ENCODE peak calls at places on chromosome 5, in eight cellular contexts. K is sigmoid colon, R is heart left ventricle, Y is transverse colon, I is breast epithelium, N is NB4, F is adrenal gland, E is right lobe of liver. A is an unnamed sample.

GRCh38 chr5:172910828-172911627 is 48.2 kb upstream of the RPL26L1 start:
- DNase-seq in K (peak), R (peak), Y (peak), I (no peak), N (peak), F (peak), E (peak), A (no peak)

GRCh38 chr5:51389326-51389581 is 6.0 kb downstream of the ISL1 start:
- DNase-seq in K (no peak), R (no peak), Y (no peak), I (no peak), N (no peak), F (no peak), E (no peak), A (no peak)

GRCh38 chr5:146906803-146907202 is 28.2 kb upstream of the PPP2R2B start:
- DNase-seq in K (no peak), R (no peak), Y (no peak), I (no peak), N (peak), F (peak), E (no peak), A (peak)

GRCh38 chr5:139925650-139926640 is 117.2 kb downstream of the NRG2 start:
- DNase-seq in K (no peak), R (no peak), Y (no peak), I (no peak), N (no peak), F (no peak), E (no peak), A (no peak)

GRCh38 chr5:42614509-42614908 is 142.1 kb upstream of the CCDC152 start:
- DNase-seq in K (no peak), R (no peak), Y (no peak), I (no peak), N (no peak), F (no peak), E (no peak), A (no peak)

GRCh38 chr5:143694357-143694756 is 117.6 kb upstream of the HMHB1 start:
- DNase-seq in K (no peak), R (no peak), Y (no peak), I (no peak), N (no peak), F (no peak), E (no peak), A (no peak)

GRCh38 chr5:126054593-126055347 is 368.4 kb upstream of the GRAMD2B start:
- DNase-seq in K (no peak), R (no peak), Y (no peak), I (no peak), N (no peak), F (no peak), E (no peak), A (no peak)

GRCh38 chr5:10987291-10987806 is 226.3 kb upstream of the DAP start:
- DNase-seq in K (no peak), R (no peak), Y (no peak), I (no peak), N (no peak), F (no peak), E (no peak), A (no peak)

GRCh38 chr5:39211773-39212172 is 7.6 kb downstream of the FYB1 start:
- DNase-seq in K (no peak), R (no peak), Y (no peak), I (no peak), N (no peak), F (no peak), E (no peak), A (no peak)

GRCh38 chr5:132376694-132377641 is 7.5 kb downstream of the SLC22A5 start:
- DNase-seq in K (no peak), R (no peak), Y (no peak), I (no peak), N (no peak), F (no peak), E (no peak), A (no peak)

GRCh38 chr5:132380047-132380446 is 10.5 kb downstream of the SLC22A5 start:
- DNase-seq in K (no peak), R (no peak), Y (no peak), I (no peak), N (no peak), F (no peak), E (no peak), A (no peak)

GRCh38 chr5:132377738-132378137 is 8.2 kb downstream of the SLC22A5 start:
- DNase-seq in K (no peak), R (no peak), Y (no peak), I (no peak), N (no peak), F (no peak), E (no peak), A (no peak)

GRCh38 chr5:132380741-132381140 is 11.2 kb downstream of the SLC22A5 start:
- DNase-seq in K (no peak), R (no peak), Y (no peak), I (no peak), N (no peak), F (no peak), E (no peak), A (no peak)

GRCh38 chr5:132378580-132378979 is 9.1 kb downstream of the SLC22A5 start:
- DNase-seq in K (no peak), R (no peak), Y (no peak), I (no peak), N (peak), F (no peak), E (no peak), A (no peak)
- TF ChIP-seq POLR2A in K (no peak), R (no peak), Y (no peak), I (no peak), N (no peak), F (no peak), E (no peak), A (no peak)

GRCh38 chr5:168291281-168291960 is at the start of gene WWC1:
- DNase-seq in K (no peak), R (no peak), Y (peak), I (peak), N (no peak), F (no peak), E (peak), A (peak)
- TF ChIP-seq POLR2A in K (no peak), R (no peak), Y (peak), I (no peak), N (no peak), F (no peak), E (peak), A (no peak)

GRCh38 chr5:119333421-119333851 is 22.4 kb upstream of the TNFAIP8 start:
- DNase-seq in K (no peak), R (no peak), Y (no peak), I (no peak), N (no peak), F (no peak), E (no peak), A (no peak)

GRCh38 chr5:119336262-119336661 is 19.6 kb upstream of the TNFAIP8 start:
- DNase-seq in K (no peak), R (no peak), Y (no peak), I (no peak), N (no peak), F (no peak), E (no peak), A (no peak)

GRCh38 chr5:119332978-119333401 is 22.8 kb upstream of the TNFAIP8 start:
- DNase-seq in K (no peak), R (no peak), Y (no peak), I (no peak), N (no peak), F (no peak), E (no peak), A (no peak)

GRCh38 chr5:119336846-119337564 is 18.8 kb upstream of the TNFAIP8 start:
- DNase-seq in K (no peak), R (no peak), Y (no peak), I (no peak), N (peak), F (no peak), E (no peak), A (no peak)

DNA sequence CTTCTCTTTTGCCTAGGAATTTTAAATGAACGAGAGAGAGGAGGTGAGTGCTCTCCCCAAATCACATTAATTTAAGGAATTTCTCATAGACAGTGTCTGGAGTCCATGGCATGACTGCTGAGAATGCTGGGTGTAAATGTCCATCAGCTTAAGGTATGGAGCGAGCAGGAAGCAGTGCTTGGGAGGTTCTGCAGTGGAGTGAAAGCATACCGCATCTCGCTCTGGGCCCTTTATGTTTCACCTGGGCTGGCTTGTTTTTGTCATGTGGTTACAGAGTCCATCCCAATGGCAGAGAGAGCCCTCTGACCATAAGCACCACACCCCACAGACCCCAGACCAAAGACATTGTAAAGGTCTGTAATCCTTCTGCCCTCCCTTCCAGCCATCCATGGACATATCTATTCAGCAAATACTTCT is 20.6 kb upstream of the TNFAIP8 start:
- DNase-seq in K (no peak), R (no peak), Y (no peak), I (no peak), N (no peak), F (no peak), E (no peak), A (no peak)
- TF ChIP-seq POLR2A in K (no peak), R (no peak), Y (no peak), I (no peak), N (no peak), F (no peak), E (no peak), A (no peak)

DNA sequence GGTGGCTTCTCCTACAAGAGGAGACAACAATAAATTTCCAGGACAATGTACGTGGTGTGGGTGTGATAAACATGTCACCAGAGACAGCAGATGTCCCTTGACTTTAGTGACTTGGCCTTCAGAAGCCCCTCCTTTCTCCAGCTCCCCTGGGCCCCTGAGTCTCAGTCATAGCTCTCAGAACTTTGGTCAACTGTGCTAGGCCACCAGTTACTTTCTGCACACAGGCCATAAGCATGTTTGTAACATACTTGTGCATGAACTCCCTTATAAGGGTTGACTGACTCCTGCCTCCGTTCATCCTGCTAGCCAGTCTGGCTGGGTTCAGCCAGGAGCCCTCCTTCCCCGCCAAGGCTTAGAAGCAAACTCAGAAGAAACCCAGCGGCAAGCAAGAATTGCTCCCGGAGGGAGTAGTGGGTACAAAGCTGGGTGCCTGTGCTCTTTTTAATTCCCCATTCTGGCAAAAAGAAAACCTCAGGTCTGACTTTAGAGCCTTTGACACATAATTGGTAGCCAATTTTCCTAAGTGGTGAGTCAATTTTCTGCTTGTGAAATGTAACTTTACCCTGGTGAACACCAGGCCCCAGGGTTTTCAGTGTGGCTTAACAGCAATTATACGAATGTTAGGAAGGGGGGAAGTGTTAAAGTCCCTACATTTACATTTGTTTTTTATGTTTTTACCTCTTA is 49.2 kb downstream of the EBF1 start:
- DNase-seq in K (no peak), R (peak), Y (no peak), I (no peak), N (peak), F (no peak), E (no peak), A (no peak)
- TF ChIP-seq POLR2A in K (no peak), R (no peak), Y (no peak), I (no peak), N (no peak), F (no peak), E (no peak), A (no peak)

DNA sequence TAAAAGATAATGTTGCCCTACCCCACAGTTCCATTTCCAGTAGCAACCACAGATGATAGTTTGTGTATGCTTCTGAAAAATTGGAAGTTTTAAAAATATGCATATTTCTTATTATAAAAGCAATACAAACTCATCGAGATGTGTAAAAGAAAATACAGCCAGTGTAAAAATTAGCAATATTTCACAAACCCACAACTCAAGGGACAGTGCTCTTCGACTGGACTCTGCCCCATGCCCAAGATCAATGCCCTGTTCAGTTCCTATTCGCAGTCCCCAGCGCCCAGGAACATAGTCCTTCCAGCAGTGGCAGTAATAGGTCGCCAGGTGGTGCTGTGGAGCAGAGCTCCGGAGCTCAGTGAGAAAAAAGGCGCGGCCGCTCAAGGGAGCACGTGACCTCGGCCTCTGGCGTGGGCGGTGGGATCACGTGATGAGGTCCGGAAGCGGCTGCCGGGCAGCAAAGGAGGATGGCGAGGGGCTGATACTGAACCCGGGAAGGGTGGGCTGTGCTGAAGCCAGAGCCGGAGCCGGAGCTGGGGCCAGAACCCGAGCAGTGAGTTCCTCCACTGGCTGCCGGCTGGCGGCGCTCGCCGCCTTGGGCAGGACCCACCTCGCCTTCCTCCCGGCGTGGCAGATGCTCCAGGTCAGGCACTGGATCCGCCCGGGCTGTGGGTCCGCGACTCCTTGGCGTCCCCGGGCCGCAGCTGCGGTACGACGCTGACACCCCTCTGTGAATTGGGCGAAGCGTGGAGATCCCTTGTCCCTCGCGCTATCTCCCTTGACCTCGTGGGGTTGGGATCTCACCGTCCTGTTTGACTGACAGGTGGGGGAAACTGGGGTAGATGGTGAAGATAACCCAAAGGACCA is at the start of gene SLC36A1:
- DNase-seq in K (peak), R (peak), Y (peak), I (peak), N (peak), F (peak), E (peak), A (peak)
- TF ChIP-seq POLR2A in K (peak), R (peak), Y (peak), I (no peak), N (no peak), F (peak), E (peak), A (peak)

DNA sequence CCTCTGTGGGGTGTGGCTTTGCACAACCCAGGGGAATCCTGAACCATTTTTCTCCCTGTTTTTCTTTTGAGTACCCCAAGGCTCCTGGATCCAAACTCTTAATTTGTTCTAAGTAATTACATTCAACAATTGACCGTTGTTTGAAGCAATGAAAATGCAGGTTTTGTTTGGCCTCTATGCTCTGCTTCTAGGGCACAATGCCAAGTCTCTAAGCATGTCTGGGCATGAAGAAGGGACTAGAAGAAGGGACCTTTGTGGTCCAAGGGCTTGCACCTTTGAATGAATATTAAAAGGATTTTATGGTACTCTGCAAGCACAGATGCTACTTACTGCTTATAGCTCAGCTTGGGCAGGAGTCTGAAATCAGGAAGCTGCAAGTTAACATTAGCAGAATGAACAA is 6.6 kb upstream of the ENC1 start:
- DNase-seq in K (no peak), R (no peak), Y (no peak), I (no peak), N (no peak), F (no peak), E (no peak), A (no peak)
- TF ChIP-seq POLR2A in K (no peak), R (no peak), Y (no peak), I (no peak), N (no peak), F (no peak), E (no peak), A (no peak)

A was measured in H54.